ENCODE peak calls at places on chromosome 16, in six cellular contexts. T is HCT116, P is hepatocyte, O is GM23338, Z is GM23248, E is K562. A is an unnamed sample.

GRCh38 chr16:17453365-17454122 is 17.2 kb downstream of the XYLT1 start:
- DNase-seq in T (no peak), P (no peak), O (no peak), Z (no peak), E (no peak), A (no peak)

GRCh38 chr16:11711662-11712061 is 31.0 kb downstream of the TXNDC11 start:
- DNase-seq in T (no peak), P (no peak), O (no peak), Z (no peak), E (no peak), A (no peak)

GRCh38 chr16:29862383-29862883 is 593 bp downstream of the CDIPT start:
- DNase-seq in T (no peak), P (peak; percentile 52), O (peak; percentile 45), Z (peak; percentile 58), E (no peak), A (peak; percentile 63)

GRCh38 chr16:79328327-79329162 is 272.0 kb downstream of the MAF start:
- DNase-seq in T (no peak), P (no peak), O (peak; percentile 69), Z (peak; percentile 0), E (no peak), A (peak; percentile 20)

GRCh38 chr16:85303354-85303883 is 191.1 kb upstream of the CIBAR2 start:
- DNase-seq in T (peak; percentile 65), P (peak; percentile 78), O (peak; percentile 75), Z (peak; percentile 61), E (peak; percentile 93), A (peak; percentile 80)

GRCh38 chr16:30887927-30888326 is 6.0 kb downstream of the BCL7C start:
- DNase-seq in T (no peak), P (no peak), O (no peak), Z (no peak), E (no peak), A (no peak)

GRCh38 chr16:66525396-66526180 is 24.3 kb downstream of the TK2 start:
- DNase-seq in T (no peak), P (no peak), O (no peak), Z (peak; percentile 34), E (no peak), A (no peak)

GRCh38 chr16:17369441-17369951 is 101.3 kb downstream of the XYLT1 start:
- DNase-seq in T (no peak), P (no peak), O (no peak), Z (no peak), E (no peak), A (no peak)

GRCh38 chr16:17367932-17368331 is 102.8 kb downstream of the XYLT1 start:
- DNase-seq in T (no peak), P (peak; percentile 47), O (peak; percentile 92), Z (peak; percentile 85), E (peak; percentile 23), A (peak; percentile 77)

GRCh38 chr16:7013990-7014389 is 318.7 kb upstream of the RBFOX1 start:
- DNase-seq in T (no peak), P (peak; percentile 54), O (peak; percentile 23), Z (peak; percentile 30), E (no peak), A (peak; percentile 74)

GRCh38 chr16:50568187-50568830 is 20.1 kb downstream of the NKD1 start:
- DNase-seq in T (no peak), P (no peak), O (no peak), Z (no peak), E (no peak), A (no peak)

GRCh38 chr16:8571061-8571596 is 19.2 kb downstream of the TMEM114 start:
- DNase-seq in T (no peak), P (no peak), O (peak; percentile 68), Z (peak; percentile 53), E (no peak), A (peak; percentile 68)

GRCh38 chr16:48971571-48972071 is 310.0 kb downstream of the CBLN1 start:
- DNase-seq in T (peak; percentile 65), P (no peak), O (no peak), Z (no peak), E (no peak), A (no peak)

GRCh38 chr16:24976971-24977672 is 38.0 kb downstream of the ARHGAP17 start:
- DNase-seq in T (no peak), P (no peak), O (no peak), Z (no peak), E (no peak), A (no peak)
- H3K79me2 ChIP-seq in T (peaks cover 31% of the 10 kb centered on the region), P (peaks cover 87% of the 10 kb centered on the region), O (peaks cover 48% of the 10 kb centered on the region), Z (peaks cover 88% of the 10 kb centered on the region), E (peaks cover 12% of the 10 kb centered on the region), A (peaks cover 42% of the 10 kb centered on the region)

GRCh38 chr16:21568502-21569189 is 30.7 kb upstream of the METTL9 start:
- DNase-seq in T (no peak), P (no peak), O (no peak), Z (no peak), E (no peak), A (no peak)

GRCh38 chr16:21563676-21564075 is 35.7 kb upstream of the METTL9 start:
- DNase-seq in T (no peak), P (no peak), O (no peak), Z (no peak), E (no peak), A (no peak)

GRCh38 chr16:21570676-21571017 is 28.7 kb upstream of the METTL9 start:
- DNase-seq in T (no peak), P (no peak), O (no peak), Z (no peak), E (no peak), A (no peak)

GRCh38 chr16:21566891-21567414 is 32.4 kb upstream of the METTL9 start:
- DNase-seq in T (no peak), P (no peak), O (no peak), Z (no peak), E (no peak), A (no peak)

DNA sequence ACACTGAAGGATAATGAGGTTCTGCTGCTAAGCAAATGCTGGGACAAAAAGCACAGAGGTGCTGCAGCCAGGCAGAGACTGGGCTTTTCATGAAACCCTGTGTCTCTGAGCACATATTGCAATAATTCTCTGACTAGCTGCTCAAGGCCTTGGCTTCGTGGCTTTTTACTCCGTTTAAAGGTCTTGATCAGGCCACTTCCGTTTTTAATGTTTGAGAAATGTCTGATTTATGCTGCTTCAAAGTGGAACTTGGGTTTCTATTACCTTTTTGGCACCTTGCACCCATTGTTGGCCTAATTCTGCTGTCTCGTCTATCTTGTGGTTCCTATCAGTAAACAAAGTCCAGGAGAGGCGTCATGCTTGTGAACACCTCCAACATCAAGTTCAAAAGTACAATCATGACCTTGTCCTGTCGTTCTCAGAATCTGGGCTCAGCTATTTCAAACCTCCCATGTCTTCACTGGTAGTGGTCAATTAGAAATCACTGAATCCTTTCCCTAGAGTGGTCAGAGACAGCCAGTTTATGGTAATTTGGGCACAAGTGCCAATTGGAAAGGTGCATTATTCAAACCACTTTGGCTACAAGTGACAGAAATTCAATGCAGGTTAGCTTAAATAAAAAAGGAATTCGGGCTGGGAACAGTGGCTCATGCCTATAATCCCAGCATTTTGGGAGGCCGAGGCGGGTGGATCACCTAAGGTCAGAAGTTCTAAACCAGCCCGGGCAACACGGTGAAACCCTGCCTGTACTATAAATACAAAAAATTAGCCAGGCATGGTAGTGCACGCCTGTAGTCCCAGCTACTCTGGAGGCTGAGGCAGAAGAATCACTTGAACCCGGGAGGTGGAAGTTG is 33.3 kb upstream of the METTL9 start:
- DNase-seq in T (no peak), P (peak; percentile 64), O (no peak), Z (no peak), E (no peak), A (no peak)
- TF ChIP-seq EZH2 in T (no peak), P (no peak), O (no peak), Z (no peak), E (no peak), A (no peak)

GRCh38 chr16:75106351-75107274 is 10.0 kb downstream of the LDHD start:
- DNase-seq in T (no peak), P (no peak), O (no peak), Z (peak; percentile 24), E (no peak), A (no peak)

GRCh38 chr16:75107505-75107904 is 9.1 kb downstream of the LDHD start:
- DNase-seq in T (no peak), P (no peak), O (no peak), Z (no peak), E (no peak), A (no peak)

GRCh38 chr16:75103994-75104393 is 12.6 kb downstream of the LDHD start:
- DNase-seq in T (no peak), P (no peak), O (no peak), Z (no peak), E (no peak), A (no peak)

GRCh38 chr16:75104836-75105235 is 11.7 kb downstream of the LDHD start:
- DNase-seq in T (no peak), P (no peak), O (no peak), Z (no peak), E (no peak), A (no peak)

DNA sequence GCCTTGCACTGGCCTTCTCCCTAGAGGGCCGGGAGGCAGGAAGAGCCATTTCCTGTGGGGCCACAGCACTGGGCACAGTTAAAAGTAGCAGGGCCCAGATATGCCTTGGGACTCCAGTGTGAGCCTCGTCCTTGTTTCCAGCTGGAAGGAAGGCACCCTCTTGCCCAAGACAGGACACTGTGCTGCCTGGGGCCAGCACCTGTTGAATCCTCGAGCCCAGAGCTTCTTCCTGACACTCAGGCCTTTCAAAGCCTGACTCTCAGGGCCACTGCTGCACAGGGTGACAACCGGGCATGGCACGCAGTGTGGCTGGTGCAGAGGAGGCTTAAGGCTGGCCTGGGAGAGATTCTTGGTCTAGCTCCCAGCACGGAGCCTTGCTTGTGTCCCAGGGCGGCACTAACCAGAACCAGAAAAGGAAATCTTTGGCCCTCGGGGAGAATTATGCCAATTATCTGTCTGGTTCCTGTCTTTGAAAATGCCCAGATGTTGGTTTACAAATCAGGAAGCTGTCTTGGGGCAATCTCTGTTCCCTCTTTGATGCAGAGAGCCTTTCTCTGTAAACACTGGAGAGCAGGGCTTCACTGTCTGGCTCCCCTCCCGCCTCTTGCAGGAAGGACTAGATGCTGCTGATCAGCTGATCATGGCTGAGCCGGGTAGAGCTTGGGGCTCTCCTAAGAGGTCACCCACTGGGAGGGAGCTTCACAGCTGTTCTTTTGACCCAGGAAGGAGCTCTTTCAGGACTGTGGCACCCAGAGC is 11.1 kb downstream of the LDHD start:
- DNase-seq in T (no peak), P (peak; percentile 58), O (no peak), Z (peak; percentile 20), E (no peak), A (no peak)
- H3K27ac ChIP-seq in T (no peak overlapping the region), P (peak overlapping the region; percentile 57), O (no peak overlapping the region), Z (no peak overlapping the region), E (no peak overlapping the region), A (no peak overlapping the region)

GRCh38 chr16:997440-998051 is 16.0 kb downstream of the SOX8 start:
- DNase-seq in T (no peak), P (peak; percentile 79), O (peak; percentile 82), Z (peak; percentile 42), E (no peak), A (peak; percentile 83)

GRCh38 chr16:995783-996182 is 14.2 kb downstream of the SOX8 start:
- DNase-seq in T (no peak), P (no peak), O (no peak), Z (no peak), E (no peak), A (no peak)

GRCh38 chr16:993731-994130 is 12.2 kb downstream of the SOX8 start:
- DNase-seq in T (no peak), P (no peak), O (no peak), Z (no peak), E (no peak), A (no peak)

GRCh38 chr16:996672-997071 is 15.1 kb downstream of the SOX8 start:
- DNase-seq in T (no peak), P (no peak), O (no peak), Z (no peak), E (no peak), A (no peak)

DNA sequence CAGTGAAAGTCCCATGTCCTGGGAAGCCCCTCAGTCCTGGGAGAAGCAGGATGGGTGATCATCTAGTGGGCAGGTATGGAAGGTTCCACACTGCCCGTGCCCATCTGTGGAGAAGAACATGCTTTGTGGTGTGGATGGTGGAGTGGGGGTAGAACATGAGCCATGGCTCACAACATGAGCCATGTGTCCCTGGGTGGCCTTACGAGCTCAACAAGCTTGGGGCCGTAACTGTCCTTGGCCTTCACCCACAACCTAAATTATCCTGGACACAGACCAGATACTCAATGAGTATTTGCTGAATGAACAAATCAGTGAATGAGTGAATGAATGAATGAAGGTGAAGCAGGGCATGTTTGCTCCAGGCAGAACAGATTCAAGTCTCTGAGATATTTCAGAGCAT is 13.5 kb downstream of the SOX8 start:
- DNase-seq in T (no peak), P (no peak), O (peak; percentile 53), Z (peak; percentile 48), E (no peak), A (peak; percentile 50)
- H3K79me2 ChIP-seq in T (no peaks in the 10 kb centered on the region), P (no peaks in the 10 kb centered on the region), O (no peaks in the 10 kb centered on the region), Z (no peaks in the 10 kb centered on the region), E (no peaks in the 10 kb centered on the region), A (no peaks in the 10 kb centered on the region)